ENCODE peak calls at places on chromosomes 7 and 10, in ten cellular contexts. One of them, this sample, is unnamed.

GRCh38 chr7:119943932-119944600 is 328.9 kb upstream of the KCND2 start:
- DNase-seq in fibroblast of lung: no peak
- DNase-seq in AG04450: no peak
- DNase-seq in foreskin fibroblast: no peak
- DNase-seq in adrenal gland: no peak
- DNase-seq in WERI-Rb-1: no peak
- DNase-seq in CD8-positive, alpha-beta T cell: no peak
- DNase-seq in DND-41: no peak
- DNase-seq in psoas muscle: no peak
- DNase-seq in ovary: no peak
- DNase-seq in this sample: no peak

GRCh38 chr10:24957624-24958435 is 5.4 kb upstream of the PRTFDC1 start:
- DNase-seq in AG04450: peak
- DNase-seq in psoas muscle: no peak
- DNase-seq in foreskin fibroblast: peak
- DNase-seq in CD8-positive, alpha-beta T cell: no peak
- DNase-seq in adrenal gland: no peak
- DNase-seq in DND-41: no peak
- DNase-seq in WERI-Rb-1: no peak
- DNase-seq in fibroblast of lung: peak
- DNase-seq in ovary: no peak
- DNase-seq in this sample: peak

GRCh38 chr7:40219917-40220316 is 85.1 kb downstream of the SUGCT start:
- DNase-seq in CD8-positive, alpha-beta T cell: no peak
- DNase-seq in AG04450: no peak
- DNase-seq in WERI-Rb-1: no peak
- DNase-seq in foreskin fibroblast: peak
- DNase-seq in DND-41: no peak
- DNase-seq in fibroblast of lung: peak
- DNase-seq in psoas muscle: no peak
- DNase-seq in ovary: no peak
- DNase-seq in adrenal gland: no peak
- DNase-seq in this sample: no peak

GRCh38 chr7:40298421-40298820 is 163.6 kb downstream of the SUGCT start:
- DNase-seq in adrenal gland: no peak
- DNase-seq in WERI-Rb-1: no peak
- DNase-seq in psoas muscle: no peak
- DNase-seq in foreskin fibroblast: peak
- DNase-seq in CD8-positive, alpha-beta T cell: no peak
- DNase-seq in AG04450: no peak
- DNase-seq in DND-41: no peak
- DNase-seq in fibroblast of lung: peak
- DNase-seq in ovary: no peak
- DNase-seq in this sample: peak

GRCh38 chr7:158957921-158958471 is 101.6 kb downstream of the DYNC2I1 start:
- DNase-seq in AG04450: no peak
- DNase-seq in CD8-positive, alpha-beta T cell: peak
- DNase-seq in foreskin fibroblast: no peak
- DNase-seq in ovary: no peak
- DNase-seq in fibroblast of lung: no peak
- DNase-seq in adrenal gland: no peak
- DNase-seq in DND-41: no peak
- DNase-seq in psoas muscle: no peak
- DNase-seq in WERI-Rb-1: peak
- DNase-seq in this sample: peak

GRCh38 chr7:126445991-126446390 is 806.8 kb downstream of the GRM8 start:
- DNase-seq in WERI-Rb-1: no peak
- DNase-seq in foreskin fibroblast: no peak
- DNase-seq in AG04450: no peak
- DNase-seq in CD8-positive, alpha-beta T cell: no peak
- DNase-seq in adrenal gland: no peak
- DNase-seq in DND-41: no peak
- DNase-seq in fibroblast of lung: no peak
- DNase-seq in ovary: no peak
- DNase-seq in psoas muscle: no peak
- DNase-seq in this sample: no peak

GRCh38 chr10:77180794-77181193 is 456.8 kb downstream of the KCNMA1 start:
- DNase-seq in WERI-Rb-1: no peak
- DNase-seq in fibroblast of lung: no peak
- DNase-seq in CD8-positive, alpha-beta T cell: no peak
- DNase-seq in psoas muscle: no peak
- DNase-seq in ovary: no peak
- DNase-seq in foreskin fibroblast: peak
- DNase-seq in adrenal gland: no peak
- DNase-seq in DND-41: no peak
- DNase-seq in AG04450: no peak
- DNase-seq in this sample: no peak

GRCh38 chr7:42770106-42770505 is 141.8 kb downstream of the C7orf25 start:
- DNase-seq in foreskin fibroblast: peak
- DNase-seq in adrenal gland: no peak
- DNase-seq in fibroblast of lung: no peak
- DNase-seq in DND-41: no peak
- DNase-seq in AG04450: no peak
- DNase-seq in psoas muscle: no peak
- DNase-seq in ovary: no peak
- DNase-seq in CD8-positive, alpha-beta T cell: no peak
- DNase-seq in WERI-Rb-1: no peak
- DNase-seq in this sample: peak

GRCh38 chr10:79930751-79931150 is 18.2 kb downstream of the SFTPD start:
- DNase-seq in ovary: no peak
- DNase-seq in AG04450: no peak
- DNase-seq in foreskin fibroblast: no peak
- DNase-seq in WERI-Rb-1: no peak
- DNase-seq in CD8-positive, alpha-beta T cell: no peak
- DNase-seq in psoas muscle: no peak
- DNase-seq in fibroblast of lung: no peak
- DNase-seq in DND-41: no peak
- DNase-seq in adrenal gland: no peak
- DNase-seq in this sample: no peak

GRCh38 chr7:3805151-3805550 is 504.1 kb downstream of the SDK1 start:
- DNase-seq in psoas muscle: no peak
- DNase-seq in adrenal gland: no peak
- DNase-seq in DND-41: no peak
- DNase-seq in ovary: no peak
- DNase-seq in WERI-Rb-1: no peak
- DNase-seq in foreskin fibroblast: peak
- DNase-seq in AG04450: no peak
- DNase-seq in fibroblast of lung: peak
- DNase-seq in CD8-positive, alpha-beta T cell: no peak
- DNase-seq in this sample: peak

DNA sequence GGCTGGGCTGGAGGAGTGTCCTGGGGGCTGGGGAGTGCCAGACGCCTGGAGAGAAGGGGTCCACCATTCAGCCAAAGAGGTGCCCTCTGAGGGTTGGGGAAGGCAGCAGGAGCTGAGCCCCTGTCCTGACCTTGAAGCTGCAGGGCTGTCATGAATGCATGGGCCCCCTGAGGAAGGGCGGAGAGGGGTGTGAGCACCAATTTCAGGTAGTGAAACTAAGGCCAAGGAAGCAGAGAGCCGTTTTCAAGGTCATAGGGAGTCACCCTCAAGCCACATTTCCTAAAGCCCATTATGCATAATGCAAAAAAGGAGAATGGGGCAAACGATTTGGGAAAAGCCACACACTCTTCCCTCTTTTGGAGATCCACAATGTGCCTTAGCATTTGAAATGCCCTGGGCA is 37.2 kb downstream of the FIGNL1 start:
- DNase-seq in AG04450: no peak
- DNase-seq in foreskin fibroblast: no peak
- DNase-seq in psoas muscle: no peak
- DNase-seq in CD8-positive, alpha-beta T cell: no peak
- DNase-seq in DND-41: no peak
- DNase-seq in fibroblast of lung: no peak
- DNase-seq in adrenal gland: no peak
- DNase-seq in WERI-Rb-1: no peak
- DNase-seq in ovary: no peak
- DNase-seq in this sample: no peak
- H3K4me3 ChIP-seq in AG04450: no peak
- H3K4me3 ChIP-seq in foreskin fibroblast: no peak
- H3K4me3 ChIP-seq in psoas muscle: no peak
- H3K4me3 ChIP-seq in CD8-positive, alpha-beta T cell: no peak
- H3K4me3 ChIP-seq in DND-41: no peak
- H3K4me3 ChIP-seq in fibroblast of lung: no peak
- H3K4me3 ChIP-seq in adrenal gland: no peak
- H3K4me3 ChIP-seq in WERI-Rb-1: no peak
- H3K4me3 ChIP-seq in ovary: no peak
- H3K4me3 ChIP-seq in this sample: no peak

DNA sequence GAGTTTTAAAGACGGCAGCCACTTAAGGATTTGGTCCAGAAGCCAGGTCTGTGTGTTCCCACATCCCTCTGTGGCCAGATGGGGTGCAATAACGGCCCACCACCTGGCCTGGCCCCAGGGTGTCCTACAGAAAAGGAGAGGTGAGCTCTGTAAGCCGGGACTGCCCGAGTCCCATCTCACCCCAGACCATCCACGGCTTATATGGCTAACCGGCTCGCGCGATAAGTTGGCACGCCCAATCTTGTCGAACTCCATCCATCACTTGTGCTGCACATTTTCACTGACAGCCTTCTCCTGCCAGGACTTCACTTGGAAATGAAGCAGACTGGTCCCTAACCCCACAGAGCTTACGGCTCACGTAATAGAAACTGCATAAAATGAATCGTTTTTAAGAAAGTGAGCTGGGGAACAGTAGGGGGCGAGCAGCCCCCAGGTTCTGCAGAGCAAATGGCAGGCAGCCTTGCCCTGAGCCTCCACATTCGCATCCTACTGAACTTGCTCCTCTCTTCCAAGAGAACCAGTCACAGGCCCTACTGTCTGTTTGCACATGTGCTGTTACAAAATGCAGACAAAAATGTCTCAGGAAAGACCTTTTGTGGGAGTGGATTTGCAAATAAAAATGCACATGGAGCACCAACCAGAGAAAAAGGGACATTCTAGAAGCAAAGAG is 98.2 kb downstream of the TNS3 start:
- DNase-seq in WERI-Rb-1: peak
- DNase-seq in adrenal gland: no peak
- DNase-seq in ovary: no peak
- DNase-seq in foreskin fibroblast: peak
- DNase-seq in psoas muscle: no peak
- DNase-seq in DND-41: no peak
- DNase-seq in AG04450: no peak
- DNase-seq in CD8-positive, alpha-beta T cell: no peak
- DNase-seq in fibroblast of lung: peak
- DNase-seq in this sample: no peak
- TF ChIP-seq CTCF in WERI-Rb-1: peak
- TF ChIP-seq CTCF in adrenal gland: no peak
- TF ChIP-seq CTCF in ovary: no peak
- TF ChIP-seq CTCF in foreskin fibroblast: no peak
- TF ChIP-seq CTCF in psoas muscle: no peak
- TF ChIP-seq CTCF in DND-41: no peak
- TF ChIP-seq CTCF in AG04450: peak
- TF ChIP-seq CTCF in CD8-positive, alpha-beta T cell: no peak
- TF ChIP-seq CTCF in fibroblast of lung: peak
- TF ChIP-seq CTCF in this sample: no peak

DNA sequence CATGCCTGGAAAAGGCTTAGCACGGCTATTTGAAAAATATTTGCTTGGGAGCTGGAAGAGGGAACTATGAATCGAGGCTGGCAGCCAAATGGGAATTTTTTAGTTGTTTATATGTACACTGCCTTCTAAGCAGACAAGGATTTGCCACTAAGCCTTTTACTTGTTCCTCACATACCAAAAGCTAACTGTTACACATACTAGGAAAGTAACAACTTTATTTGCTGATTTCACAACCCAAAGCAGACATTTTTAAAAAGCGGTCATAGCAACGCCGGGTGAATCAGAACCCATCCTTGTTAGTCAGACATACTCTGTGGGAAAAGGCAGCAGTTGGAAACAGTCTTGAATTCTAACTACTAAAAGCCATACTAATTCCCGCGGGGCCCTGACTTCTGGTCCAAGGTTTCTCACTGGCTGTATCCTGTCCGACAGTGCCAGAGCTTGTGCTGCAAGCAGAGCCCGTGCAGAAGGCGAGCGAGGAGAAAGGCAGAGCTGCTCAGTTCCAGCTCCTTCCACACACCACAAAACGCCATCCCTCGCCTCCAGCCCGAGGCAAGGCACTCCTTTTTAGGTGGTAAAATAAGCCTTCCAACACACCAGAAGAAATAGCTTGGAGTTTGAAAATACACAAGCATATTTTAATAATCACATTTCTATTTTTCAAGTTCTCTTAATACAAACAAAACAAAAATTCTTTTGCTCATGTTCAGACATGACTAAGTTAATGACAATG is 89.2 kb downstream of the RNF216 start:
- DNase-seq in adrenal gland: peak
- DNase-seq in foreskin fibroblast: peak
- DNase-seq in ovary: peak
- DNase-seq in fibroblast of lung: peak
- DNase-seq in DND-41: no peak
- DNase-seq in CD8-positive, alpha-beta T cell: no peak
- DNase-seq in WERI-Rb-1: no peak
- DNase-seq in AG04450: peak
- DNase-seq in psoas muscle: peak
- DNase-seq in this sample: peak
- H3K4me3 ChIP-seq in adrenal gland: no peak
- H3K4me3 ChIP-seq in foreskin fibroblast: peak
- H3K4me3 ChIP-seq in ovary: peak
- H3K4me3 ChIP-seq in fibroblast of lung: no peak
- H3K4me3 ChIP-seq in DND-41: no peak
- H3K4me3 ChIP-seq in CD8-positive, alpha-beta T cell: no peak
- H3K4me3 ChIP-seq in WERI-Rb-1: no peak
- H3K4me3 ChIP-seq in AG04450: peak
- H3K4me3 ChIP-seq in psoas muscle: peak
- H3K4me3 ChIP-seq in this sample: peak

GRCh38 chr10:5092375-5092774 is 1.8 kb upstream of the AKR1C3 start:
- DNase-seq in AG04450: no peak
- DNase-seq in psoas muscle: no peak
- DNase-seq in adrenal gland: no peak
- DNase-seq in fibroblast of lung: no peak
- DNase-seq in foreskin fibroblast: no peak
- DNase-seq in CD8-positive, alpha-beta T cell: no peak
- DNase-seq in DND-41: no peak
- DNase-seq in WERI-Rb-1: no peak
- DNase-seq in ovary: no peak
- DNase-seq in this sample: no peak

GRCh38 chr10:5095687-5096086 is 1.5 kb downstream of the AKR1C3 start:
- DNase-seq in foreskin fibroblast: no peak
- DNase-seq in adrenal gland: no peak
- DNase-seq in ovary: no peak
- DNase-seq in AG04450: no peak
- DNase-seq in psoas muscle: no peak
- DNase-seq in WERI-Rb-1: no peak
- DNase-seq in fibroblast of lung: no peak
- DNase-seq in DND-41: no peak
- DNase-seq in CD8-positive, alpha-beta T cell: no peak
- DNase-seq in this sample: no peak

GRCh38 chr10:5092848-5093790 is 1.1 kb upstream of the AKR1C3 start:
- DNase-seq in foreskin fibroblast: no peak
- DNase-seq in WERI-Rb-1: no peak
- DNase-seq in DND-41: no peak
- DNase-seq in psoas muscle: no peak
- DNase-seq in AG04450: no peak
- DNase-seq in CD8-positive, alpha-beta T cell: no peak
- DNase-seq in fibroblast of lung: no peak
- DNase-seq in ovary: no peak
- DNase-seq in adrenal gland: no peak
- DNase-seq in this sample: peak

GRCh38 chr10:5096108-5096507 is 1.9 kb downstream of the AKR1C3 start:
- DNase-seq in CD8-positive, alpha-beta T cell: no peak
- DNase-seq in psoas muscle: no peak
- DNase-seq in ovary: no peak
- DNase-seq in WERI-Rb-1: no peak
- DNase-seq in foreskin fibroblast: no peak
- DNase-seq in fibroblast of lung: no peak
- DNase-seq in adrenal gland: no peak
- DNase-seq in DND-41: no peak
- DNase-seq in AG04450: no peak
- DNase-seq in this sample: no peak

GRCh38 chr10:5094265-5095205 is at the start of gene AKR1C3:
- DNase-seq in psoas muscle: no peak
- DNase-seq in ovary: no peak
- DNase-seq in fibroblast of lung: peak
- DNase-seq in adrenal gland: no peak
- DNase-seq in DND-41: no peak
- DNase-seq in foreskin fibroblast: peak
- DNase-seq in AG04450: peak
- DNase-seq in CD8-positive, alpha-beta T cell: no peak
- DNase-seq in WERI-Rb-1: no peak
- DNase-seq in this sample: peak
- TF ChIP-seq CTCF in psoas muscle: peak
- TF ChIP-seq CTCF in ovary: peak
- TF ChIP-seq CTCF in fibroblast of lung: peak
- TF ChIP-seq CTCF in adrenal gland: peak
- TF ChIP-seq CTCF in DND-41: peak
- TF ChIP-seq CTCF in foreskin fibroblast: peak
- TF ChIP-seq CTCF in AG04450: peak
- TF ChIP-seq CTCF in CD8-positive, alpha-beta T cell: peak
- TF ChIP-seq CTCF in WERI-Rb-1: no peak
- TF ChIP-seq CTCF in this sample: peak